ENCODE peak calls at places on chromosomes 13 and 19, in seven cellular contexts. F is vagina; E is CD8-positive, alpha-beta T cell; W is HCT116; C is K562; N is nephron progenitor cell; M is CD4-positive, alpha-beta T cell. T is an unnamed sample.

GRCh38 chr13:30037306-30037705 is 186.9 kb upstream of the UBL3 start:
- DNase-seq in N (peak; percentile 49), C (no peak), F (no peak), W (no peak), M (no peak), E (no peak), T (peak; percentile 53)

GRCh38 chr13:20672772-20673171 is 30.7 kb upstream of the IL17D start:
- DNase-seq in C (no peak), E (no peak), N (no peak), F (no peak), M (no peak), W (no peak), T (no peak)

GRCh38 chr13:99376924-99377323 is 69.7 kb upstream of the GPR183 start:
- DNase-seq in E (no peak), C (no peak), F (peak; percentile 62), M (no peak), N (no peak), W (no peak), T (no peak)

GRCh38 chr19:6803036-6803404 is 30.5 kb downstream of the VAV1 start:
- DNase-seq in M (no peak), N (no peak), W (no peak), C (no peak), F (no peak), E (no peak), T (no peak)

GRCh38 chr19:8641908-8642547 is 11.6 kb downstream of the NFILZ start:
- DNase-seq in W (peak; percentile 51), M (no peak), N (no peak), E (no peak), C (peak; percentile 53), F (no peak), T (no peak)

GRCh38 chr13:61466280-61466679 is 50.6 kb upstream of the PCDH20 start:
- DNase-seq in N (no peak), E (no peak), W (no peak), M (no peak), F (no peak), C (no peak), T (no peak)

GRCh38 chr19:29547981-29548380 is 22.2 kb downstream of the VSTM2B start:
- DNase-seq in M (no peak), E (no peak), W (no peak), N (no peak), C (no peak), F (no peak), T (peak; percentile 55)

GRCh38 chr19:53894736-53895135 is 12.7 kb downstream of the PRKCG start:
- DNase-seq in C (no peak), F (no peak), M (no peak), N (no peak), W (no peak), E (no peak), T (no peak)

GRCh38 chr19:28737021-28737525 is 475.9 kb downstream of the UQCRFS1 start:
- DNase-seq in C (no peak), W (no peak), M (no peak), N (no peak), E (no peak), F (no peak), T (no peak)

GRCh38 chr13:32330438-32330837 is 15.1 kb downstream of the BRCA2 start:
- DNase-seq in N (no peak), C (no peak), F (no peak), W (no peak), E (no peak), M (no peak), T (no peak)

GRCh38 chr13:40508112-40508511 is 158.3 kb downstream of the FOXO1 start:
- DNase-seq in M (no peak), F (no peak), E (no peak), N (no peak), C (no peak), W (no peak), T (no peak)

GRCh38 chr13:30744056-30744684 is 8.8 kb downstream of the ALOX5AP start:
- DNase-seq in C (peak; percentile 11), E (peak; percentile 70), M (peak; percentile 75), F (no peak), N (no peak), W (peak; percentile 19), T (no peak)

GRCh38 chr19:21130097-21130775 is 11.6 kb upstream of the ZNF431 start:
- DNase-seq in F (no peak), N (no peak), M (no peak), W (no peak), E (no peak), C (no peak), T (no peak)

GRCh38 chr19:8212916-8213315 is 3.7 kb downstream of the CERS4 start:
- DNase-seq in E (no peak), F (no peak), W (no peak), N (no peak), M (no peak), C (no peak), T (no peak)

GRCh38 chr13:45162821-45163220 is 38.0 kb downstream of the KCTD4 start:
- DNase-seq in F (no peak), E (no peak), W (peak; percentile 76), N (no peak), C (no peak), M (no peak), T (no peak)

GRCh38 chr19:13887529-13887928 is 10.6 kb downstream of the NANOS3 start:
- DNase-seq in C (no peak), W (no peak), F (no peak), M (no peak), N (no peak), E (no peak), T (no peak)

GRCh38 chr13:74768521-74769090 is 634.4 kb upstream of the KLF12 start:
- DNase-seq in E (no peak), W (no peak), N (no peak), C (no peak), F (no peak), M (no peak), T (no peak)

GRCh38 chr13:109998808-109999528 is 212.6 kb upstream of the IRS2 start:
- DNase-seq in M (no peak), W (no peak), C (no peak), F (no peak), E (no peak), N (no peak), T (no peak)

GRCh38 chr19:22606212-22606553 is 27.9 kb upstream of the ZNF492 start:
- DNase-seq in F (peak; percentile 49), C (no peak), N (no peak), W (no peak), E (no peak), M (no peak), T (no peak)

GRCh38 chr13:50509771-50510441 is 333.6 kb downstream of the DLEU7 start:
- DNase-seq in N (no peak), W (no peak), F (no peak), C (no peak), E (no peak), M (no peak), T (no peak)

GRCh38 chr13:76885203-76886004 is 801 bp downstream of the KCTD12 start:
- DNase-seq in W (no peak), F (peak; percentile 92), E (peak; percentile 6), N (peak; percentile 68), C (peak; percentile 13), M (peak; percentile 20), T (peak; percentile 75)

GRCh38 chr13:109494955-109495354 is 291.4 kb downstream of the IRS2 start:
- DNase-seq in F (no peak), C (no peak), N (no peak), M (no peak), E (no peak), W (no peak), T (no peak)

DNA sequence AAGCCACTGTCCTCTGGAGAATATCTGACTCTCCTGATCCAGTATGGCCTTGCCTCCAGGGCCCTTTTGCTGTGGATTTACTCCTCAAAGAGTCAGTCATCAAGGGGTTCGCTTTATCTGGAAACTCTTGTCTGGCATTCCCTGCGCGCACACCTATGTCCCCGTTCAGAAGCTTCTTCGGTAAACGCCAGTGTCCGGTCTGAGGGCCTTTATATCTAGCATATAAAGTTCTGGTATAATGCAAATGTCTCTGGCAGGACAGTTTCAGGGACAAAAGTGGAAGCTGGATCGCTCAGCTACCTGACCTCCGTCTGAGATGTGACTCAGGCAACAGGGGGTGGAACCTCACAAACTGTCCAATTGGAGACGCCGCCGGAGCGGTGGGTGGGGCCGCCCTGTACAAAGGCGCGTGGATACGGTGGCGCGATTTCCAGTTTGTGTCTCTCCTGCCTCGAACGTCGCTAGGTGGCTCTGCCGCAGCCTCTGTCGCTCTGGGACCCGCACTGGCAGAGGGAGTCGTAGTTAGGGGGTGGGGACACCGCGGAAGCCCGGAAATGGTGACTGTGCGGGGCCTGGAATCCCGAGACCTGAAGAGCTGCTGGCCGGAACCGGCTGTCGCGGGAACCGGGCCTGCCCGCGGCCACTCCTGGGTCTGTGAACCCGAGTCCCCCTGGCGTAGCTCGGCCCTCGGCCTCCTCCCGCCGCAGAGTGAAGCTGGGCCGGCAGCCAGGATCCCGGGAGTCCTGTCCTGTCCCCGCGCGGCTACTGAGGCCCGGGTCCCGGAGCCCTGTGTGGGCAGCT is 10.6 kb upstream of the ZNF709 start:
- DNase-seq in F (peak; percentile 92), N (peak; percentile 83), M (peak; percentile 89), C (peak; percentile 71), E (peak; percentile 81), W (no peak), T (peak; percentile 92)
- TF ChIP-seq CTCF in F (peak; percentile 48), N (no peak), M (peak; percentile 47), C (peak; percentile 60), E (peak; percentile 55), W (no peak), T (no peak)

GRCh38 chr13:37599509-37599908 is 941 bp upstream of the POSTN start:
- DNase-seq in M (no peak), N (no peak), F (no peak), E (no peak), C (no peak), W (no peak), T (no peak)
- TF ChIP-seq CTCF in M (no peak), N (no peak), F (no peak), E (no peak), C (no peak), W (no peak), T (no peak)

DNA sequence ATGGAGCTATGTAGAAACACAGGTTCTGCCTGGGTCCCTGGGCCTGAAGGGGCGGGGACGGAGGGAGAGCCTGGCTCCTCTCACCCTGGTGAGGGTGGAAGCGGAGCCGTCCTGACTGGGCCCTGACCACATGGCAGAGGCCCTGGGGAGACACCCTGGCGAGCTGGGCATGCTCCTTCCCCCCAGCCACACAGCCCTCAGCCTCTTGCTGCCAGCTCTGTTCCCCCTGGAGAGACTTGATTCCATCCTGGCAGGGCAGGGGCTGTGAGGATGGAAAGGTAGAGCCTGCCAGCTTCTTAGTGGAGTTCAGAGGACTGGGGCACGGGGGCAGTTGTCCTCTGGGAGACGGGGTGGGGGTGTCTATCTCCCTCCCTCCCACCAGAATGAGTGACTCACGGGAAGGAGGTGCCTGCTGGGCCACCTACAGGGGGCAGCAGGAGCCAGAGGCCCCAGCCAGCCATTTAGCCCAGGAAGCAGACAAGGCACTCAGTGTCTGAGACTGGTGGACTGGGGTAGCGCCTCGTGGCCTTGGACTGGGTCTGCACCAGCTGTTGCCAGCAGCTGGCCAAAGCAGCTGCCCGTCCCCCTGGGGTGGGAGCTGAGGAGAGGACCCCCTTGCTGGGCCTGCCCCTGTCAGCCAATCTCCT is 22.8 kb upstream of the RNF17 start:
- DNase-seq in F (no peak), W (no peak), N (no peak), C (peak; percentile 48), E (no peak), M (no peak), T (no peak)
- TF ChIP-seq CTCF in F (no peak), W (no peak), N (no peak), C (peak; percentile 61), E (no peak), M (no peak), T (no peak)

GRCh38 chr19:16516923-16517610 is 20.9 kb downstream of the C19orf44 start:
- DNase-seq in N (no peak), E (no peak), W (no peak), C (no peak), M (no peak), F (no peak), T (no peak)
- TF ChIP-seq CTCF in N (no peak), E (no peak), W (no peak), C (no peak), M (no peak), F (no peak), T (no peak)